ENCODE peak calls at places on chromosomes 16 and 17, in five cellular contexts. One of them, this sample, is unnamed.

GRCh38 chr17:16085066-16085699 is 85.6 kb downstream of the TTC19 start:
- DNase-seq in left colon: no peak
- DNase-seq in H54: no peak
- DNase-seq in T-helper 17 cell: no peak
- DNase-seq in NCI-H82: no peak
- DNase-seq in this sample: no peak

GRCh38 chr17:39782980-39783379 is 45.2 kb downstream of the GRB7 start:
- DNase-seq in H54: no peak
- DNase-seq in T-helper 17 cell: no peak
- DNase-seq in NCI-H82: no peak
- DNase-seq in left colon: no peak
- DNase-seq in this sample: no peak

GRCh38 chr16:66618588-66618987 is 14.1 kb downstream of the CMTM3 start:
- DNase-seq in H54: peak
- DNase-seq in T-helper 17 cell: no peak
- DNase-seq in left colon: no peak
- DNase-seq in NCI-H82: no peak
- DNase-seq in this sample: no peak

GRCh38 chr17:29107933-29108805 is 65.2 kb downstream of the PIPOX start:
- DNase-seq in left colon: no peak
- DNase-seq in T-helper 17 cell: no peak
- DNase-seq in H54: peak
- DNase-seq in NCI-H82: no peak
- DNase-seq in this sample: no peak

GRCh38 chr17:81553616-81554181 is 1.5 kb upstream of the FAAP100 start:
- DNase-seq in NCI-H82: peak
- DNase-seq in H54: peak
- DNase-seq in T-helper 17 cell: no peak
- DNase-seq in left colon: peak
- DNase-seq in this sample: peak

GRCh38 chr16:17439580-17439979 is 31.2 kb downstream of the XYLT1 start:
- DNase-seq in NCI-H82: no peak
- DNase-seq in T-helper 17 cell: no peak
- DNase-seq in H54: no peak
- DNase-seq in left colon: no peak
- DNase-seq in this sample: no peak

GRCh38 chr16:58127033-58127556 is 2.1 kb downstream of the CFAP20 start:
- DNase-seq in left colon: no peak
- DNase-seq in H54: no peak
- DNase-seq in T-helper 17 cell: no peak
- DNase-seq in NCI-H82: peak
- DNase-seq in this sample: no peak

GRCh38 chr16:87686697-87687570 is 78.9 kb downstream of the KLHDC4 start:
- DNase-seq in NCI-H82: peak
- DNase-seq in T-helper 17 cell: no peak
- DNase-seq in left colon: no peak
- DNase-seq in H54: no peak
- DNase-seq in this sample: no peak

GRCh38 chr17:7421186-7421585 is 1.1 kb downstream of the SPEM1 start:
- DNase-seq in H54: no peak
- DNase-seq in NCI-H82: no peak
- DNase-seq in left colon: no peak
- DNase-seq in T-helper 17 cell: no peak
- DNase-seq in this sample: no peak

GRCh38 chr16:715448-716249 is 731 bp downstream of the METRN start:
- DNase-seq in T-helper 17 cell: no peak
- DNase-seq in left colon: no peak
- DNase-seq in NCI-H82: peak
- DNase-seq in H54: no peak
- DNase-seq in this sample: no peak

GRCh38 chr17:17751489-17751995 is 70.3 kb downstream of the RAI1 start:
- DNase-seq in T-helper 17 cell: peak
- DNase-seq in H54: no peak
- DNase-seq in NCI-H82: no peak
- DNase-seq in left colon: no peak
- DNase-seq in this sample: peak

GRCh38 chr17:73906896-73907600 is 262.8 kb upstream of the SDK2 start:
- DNase-seq in H54: no peak
- DNase-seq in NCI-H82: no peak
- DNase-seq in T-helper 17 cell: no peak
- DNase-seq in left colon: no peak
- DNase-seq in this sample: no peak

GRCh38 chr16:72561-73537 is at the start of gene RHBDF1:
- DNase-seq in H54: peak
- DNase-seq in T-helper 17 cell: no peak
- DNase-seq in left colon: peak
- DNase-seq in NCI-H82: no peak
- DNase-seq in this sample: no peak

GRCh38 chr16:69495821-69496220 is 69.9 kb upstream of the NFAT5 start:
- DNase-seq in H54: no peak
- DNase-seq in NCI-H82: no peak
- DNase-seq in T-helper 17 cell: no peak
- DNase-seq in left colon: no peak
- DNase-seq in this sample: no peak

GRCh38 chr17:35973333-35974260 is 7.7 kb downstream of the CCL16 start:
- DNase-seq in NCI-H82: no peak
- DNase-seq in left colon: no peak
- DNase-seq in T-helper 17 cell: no peak
- DNase-seq in H54: no peak
- DNase-seq in this sample: no peak

GRCh38 chr16:78096386-78096785 is 3.1 kb upstream of the WWOX start:
- DNase-seq in T-helper 17 cell: no peak
- DNase-seq in NCI-H82: no peak
- DNase-seq in left colon: no peak
- DNase-seq in H54: peak
- DNase-seq in this sample: no peak

GRCh38 chr17:66416207-66416940 is 114.0 kb downstream of the PRKCA start:
- DNase-seq in H54: no peak
- DNase-seq in NCI-H82: peak
- DNase-seq in T-helper 17 cell: no peak
- DNase-seq in left colon: no peak
- DNase-seq in this sample: no peak

GRCh38 chr17:869567-870530 is 87.7 kb downstream of the MRM3 start:
- DNase-seq in H54: peak
- DNase-seq in NCI-H82: no peak
- DNase-seq in T-helper 17 cell: no peak
- DNase-seq in left colon: peak
- DNase-seq in this sample: no peak

GRCh38 chr16:28318042-28318597 is 25.8 kb downstream of the SBK1 start:
- DNase-seq in NCI-H82: no peak
- DNase-seq in T-helper 17 cell: no peak
- DNase-seq in H54: no peak
- DNase-seq in left colon: no peak
- DNase-seq in this sample: no peak

GRCh38 chr16:54935411-54936085 is 4.9 kb downstream of the IRX5 start:
- DNase-seq in NCI-H82: no peak
- DNase-seq in T-helper 17 cell: no peak
- DNase-seq in H54: no peak
- DNase-seq in left colon: no peak
- DNase-seq in this sample: no peak

GRCh38 chr16:81738831-81739496 is 40.1 kb upstream of the PLCG2 start:
- DNase-seq in T-helper 17 cell: no peak
- DNase-seq in left colon: peak
- DNase-seq in H54: no peak
- DNase-seq in NCI-H82: no peak
- DNase-seq in this sample: no peak

GRCh38 chr17:78019367-78019975 is 61.0 kb downstream of the TNRC6C start:
- DNase-seq in H54: no peak
- DNase-seq in NCI-H82: peak
- DNase-seq in left colon: no peak
- DNase-seq in T-helper 17 cell: no peak
- DNase-seq in this sample: no peak

GRCh38 chr17:75878174-75878998 is at the start of gene TRIM47:
- DNase-seq in T-helper 17 cell: no peak
- DNase-seq in NCI-H82: peak
- DNase-seq in left colon: peak
- DNase-seq in H54: peak
- DNase-seq in this sample: no peak

GRCh38 chr17:2054740-2055493 is at the start of gene HIC1:
- DNase-seq in H54: peak
- DNase-seq in T-helper 17 cell: peak
- DNase-seq in left colon: no peak
- DNase-seq in NCI-H82: peak
- DNase-seq in this sample: peak

GRCh38 chr17:7017827-7018200 is 5.0 kb upstream of the BCL6B start:
- DNase-seq in T-helper 17 cell: no peak
- DNase-seq in left colon: no peak
- DNase-seq in NCI-H82: no peak
- DNase-seq in H54: no peak
- DNase-seq in this sample: no peak

GRCh38 chr17:8173871-8174322 is 2.3 kb downstream of the TMEM107 start:
- DNase-seq in T-helper 17 cell: no peak
- DNase-seq in H54: no peak
- DNase-seq in NCI-H82: peak
- DNase-seq in left colon: no peak
- DNase-seq in this sample: no peak

GRCh38 chr17:7021993-7022778 is 664 bp upstream of the BCL6B start:
- DNase-seq in left colon: no peak
- DNase-seq in T-helper 17 cell: peak
- DNase-seq in NCI-H82: peak
- DNase-seq in H54: peak
- DNase-seq in this sample: peak